ENCODE peak calls at places on chromosomes 6 and 20, in six cellular contexts. One of them, this sample, is unnamed.

GRCh38 chr6:113073611-113074191 is 726.6 kb downstream of the RFPL4B start:
- DNase-seq in SJSA1: peak
- DNase-seq in T-cell: no peak
- DNase-seq in activated gamma-delta T cell: no peak
- DNase-seq in amniotic stem cell: no peak
- DNase-seq in GM04504: no peak
- DNase-seq in this sample: peak

GRCh38 chr20:52959125-52959524 is 13.0 kb upstream of the TSHZ2 start:
- DNase-seq in activated gamma-delta T cell: no peak
- DNase-seq in amniotic stem cell: no peak
- DNase-seq in SJSA1: peak
- DNase-seq in T-cell: no peak
- DNase-seq in GM04504: no peak
- DNase-seq in this sample: no peak

GRCh38 chr6:25233226-25233625 is 45.9 kb upstream of the CARMIL1 start:
- DNase-seq in GM04504: no peak
- DNase-seq in activated gamma-delta T cell: no peak
- DNase-seq in T-cell: no peak
- DNase-seq in amniotic stem cell: no peak
- DNase-seq in SJSA1: peak
- DNase-seq in this sample: no peak

GRCh38 chr20:21522479-21523397 is 8.9 kb upstream of the NKX2-2 start:
- DNase-seq in SJSA1: peak
- DNase-seq in GM04504: no peak
- DNase-seq in T-cell: no peak
- DNase-seq in activated gamma-delta T cell: no peak
- DNase-seq in amniotic stem cell: no peak
- DNase-seq in this sample: no peak

GRCh38 chr6:75412937-75413662 is 80.5 kb downstream of the FILIP1 start:
- DNase-seq in T-cell: no peak
- DNase-seq in SJSA1: peak
- DNase-seq in GM04504: no peak
- DNase-seq in amniotic stem cell: no peak
- DNase-seq in activated gamma-delta T cell: no peak
- DNase-seq in this sample: no peak

GRCh38 chr6:35230498-35230897 is 16.7 kb downstream of the SCUBE3 start:
- DNase-seq in GM04504: no peak
- DNase-seq in activated gamma-delta T cell: no peak
- DNase-seq in SJSA1: no peak
- DNase-seq in amniotic stem cell: no peak
- DNase-seq in T-cell: no peak
- DNase-seq in this sample: no peak

GRCh38 chr20:17759449-17759848 is 59.7 kb downstream of the BANF2 start:
- DNase-seq in activated gamma-delta T cell: no peak
- DNase-seq in GM04504: no peak
- DNase-seq in T-cell: no peak
- DNase-seq in SJSA1: peak
- DNase-seq in amniotic stem cell: no peak
- DNase-seq in this sample: no peak

GRCh38 chr6:7216941-7217621 is 95.9 kb downstream of the SSR1 start:
- DNase-seq in GM04504: no peak
- DNase-seq in activated gamma-delta T cell: no peak
- DNase-seq in amniotic stem cell: no peak
- DNase-seq in SJSA1: no peak
- DNase-seq in T-cell: no peak
- DNase-seq in this sample: no peak

GRCh38 chr20:59988141-59988540 is 29.9 kb downstream of the CDH26 start:
- DNase-seq in T-cell: no peak
- DNase-seq in GM04504: no peak
- DNase-seq in amniotic stem cell: no peak
- DNase-seq in activated gamma-delta T cell: no peak
- DNase-seq in SJSA1: no peak
- DNase-seq in this sample: no peak

GRCh38 chr20:62858059-62858458 is 3.6 kb downstream of the TCFL5 start:
- DNase-seq in amniotic stem cell: no peak
- DNase-seq in activated gamma-delta T cell: no peak
- DNase-seq in GM04504: no peak
- DNase-seq in T-cell: no peak
- DNase-seq in SJSA1: no peak
- DNase-seq in this sample: no peak

GRCh38 chr6:81606965-81607381 is 145.5 kb downstream of the TENT5A start:
- DNase-seq in amniotic stem cell: peak
- DNase-seq in activated gamma-delta T cell: no peak
- DNase-seq in SJSA1: peak
- DNase-seq in GM04504: peak
- DNase-seq in T-cell: no peak
- DNase-seq in this sample: no peak

GRCh38 chr20:62518911-62519310 is 43.1 kb upstream of the GATA5 start:
- DNase-seq in GM04504: no peak
- DNase-seq in T-cell: no peak
- DNase-seq in SJSA1: no peak
- DNase-seq in activated gamma-delta T cell: no peak
- DNase-seq in amniotic stem cell: no peak
- DNase-seq in this sample: no peak

GRCh38 chr6:33324139-33324538 is 6.6 kb upstream of the ZBTB22 start:
- DNase-seq in GM04504: no peak
- DNase-seq in activated gamma-delta T cell: no peak
- DNase-seq in T-cell: no peak
- DNase-seq in SJSA1: no peak
- DNase-seq in amniotic stem cell: no peak
- DNase-seq in this sample: no peak

GRCh38 chr6:166341915-166342292 is 441 bp downstream of the SFT2D1 start:
- DNase-seq in GM04504: no peak
- DNase-seq in amniotic stem cell: no peak
- DNase-seq in SJSA1: no peak
- DNase-seq in T-cell: no peak
- DNase-seq in activated gamma-delta T cell: no peak
- DNase-seq in this sample: no peak

GRCh38 chr20:61105395-61105794 is 146.7 kb upstream of the CDH4 start:
- DNase-seq in amniotic stem cell: no peak
- DNase-seq in T-cell: no peak
- DNase-seq in GM04504: no peak
- DNase-seq in SJSA1: no peak
- DNase-seq in activated gamma-delta T cell: no peak
- DNase-seq in this sample: no peak

GRCh38 chr6:148325316-148326068 is 17.1 kb upstream of the SASH1 start:
- DNase-seq in GM04504: no peak
- DNase-seq in T-cell: no peak
- DNase-seq in SJSA1: no peak
- DNase-seq in amniotic stem cell: no peak
- DNase-seq in activated gamma-delta T cell: no peak
- DNase-seq in this sample: no peak

GRCh38 chr20:23201658-23202057 is 115.5 kb upstream of the CD93 start:
- DNase-seq in SJSA1: no peak
- DNase-seq in T-cell: no peak
- DNase-seq in GM04504: no peak
- DNase-seq in activated gamma-delta T cell: no peak
- DNase-seq in amniotic stem cell: no peak
- DNase-seq in this sample: no peak

GRCh38 chr6:158069800-158070195 is 88.1 kb downstream of the SYNJ2 start:
- DNase-seq in SJSA1: peak
- DNase-seq in amniotic stem cell: peak
- DNase-seq in GM04504: no peak
- DNase-seq in T-cell: no peak
- DNase-seq in activated gamma-delta T cell: no peak
- DNase-seq in this sample: no peak

GRCh38 chr6:166558156-166559025 is 28.1 kb downstream of the RAMACL start:
- DNase-seq in amniotic stem cell: no peak
- DNase-seq in activated gamma-delta T cell: no peak
- DNase-seq in T-cell: no peak
- DNase-seq in SJSA1: peak
- DNase-seq in GM04504: no peak
- DNase-seq in this sample: peak

GRCh38 chr6:14423955-14424354 is 306.4 kb downstream of the CD83 start:
- DNase-seq in activated gamma-delta T cell: no peak
- DNase-seq in GM04504: no peak
- DNase-seq in T-cell: no peak
- DNase-seq in amniotic stem cell: no peak
- DNase-seq in SJSA1: no peak
- DNase-seq in this sample: no peak

GRCh38 chr20:15058836-15059235 is 721.4 kb upstream of the FLRT3 start:
- DNase-seq in activated gamma-delta T cell: no peak
- DNase-seq in T-cell: no peak
- DNase-seq in SJSA1: no peak
- DNase-seq in amniotic stem cell: no peak
- DNase-seq in GM04504: no peak
- DNase-seq in this sample: peak

GRCh38 chr6:29552512-29553051 is 7.0 kb downstream of the UBD start:
- DNase-seq in SJSA1: peak
- DNase-seq in GM04504: peak
- DNase-seq in activated gamma-delta T cell: no peak
- DNase-seq in amniotic stem cell: peak
- DNase-seq in T-cell: no peak
- DNase-seq in this sample: no peak

GRCh38 chr6:111957623-111958315 is 84.5 kb upstream of the FYN start:
- DNase-seq in activated gamma-delta T cell: no peak
- DNase-seq in amniotic stem cell: no peak
- DNase-seq in T-cell: no peak
- DNase-seq in SJSA1: no peak
- DNase-seq in GM04504: no peak
- DNase-seq in this sample: no peak

GRCh38 chr6:145704153-145704781 is 31.1 kb downstream of the EPM2A start:
- DNase-seq in activated gamma-delta T cell: no peak
- DNase-seq in GM04504: no peak
- DNase-seq in amniotic stem cell: no peak
- DNase-seq in SJSA1: peak
- DNase-seq in T-cell: no peak
- DNase-seq in this sample: no peak

GRCh38 chr6:161407115-161407514 is 133.3 kb upstream of the AGPAT4 start:
- DNase-seq in activated gamma-delta T cell: no peak
- DNase-seq in SJSA1: no peak
- DNase-seq in T-cell: no peak
- DNase-seq in amniotic stem cell: no peak
- DNase-seq in GM04504: no peak
- DNase-seq in this sample: no peak

GRCh38 chr20:6590891-6591679 is 176.4 kb upstream of the BMP2 start:
- DNase-seq in GM04504: peak
- DNase-seq in amniotic stem cell: peak
- DNase-seq in activated gamma-delta T cell: no peak
- DNase-seq in SJSA1: peak
- DNase-seq in T-cell: no peak
- DNase-seq in this sample: peak

GRCh38 chr6:145656128-145656527 is 79.2 kb downstream of the EPM2A start:
- DNase-seq in T-cell: no peak
- DNase-seq in amniotic stem cell: no peak
- DNase-seq in SJSA1: no peak
- DNase-seq in activated gamma-delta T cell: no peak
- DNase-seq in GM04504: no peak
- DNase-seq in this sample: no peak

GRCh38 chr6:134453792-134454510 is 136.0 kb upstream of the SGK1 start:
- DNase-seq in amniotic stem cell: no peak
- DNase-seq in T-cell: no peak
- DNase-seq in activated gamma-delta T cell: no peak
- DNase-seq in GM04504: no peak
- DNase-seq in SJSA1: no peak
- DNase-seq in this sample: no peak

This sample was measured in HS-27A.